ENCODE peak calls at places on chromosome 5, in ten cellular contexts. H is heart right ventricle, B is lower lobe of right lung, U is MM.1S, Y is tibial artery, F is PC-3, S is gastrocnemius medialis, E is HCT116, D is prostate gland, L is fibroblast of lung. O is an unnamed sample. For H3K27me3, the result is how much of the 10 kb centered on the place peaks cover.

GRCh38 chr5:105218018-105218417 is 1655.4 kb upstream of the NUDT12 start:
- DNase-seq in H (no peak), B (no peak), U (no peak), Y (no peak), F (no peak), S (no peak), E (no peak), D (no peak), L (no peak), O (no peak)

GRCh38 chr5:10618311-10618710 is 54.4 kb downstream of the ANKRD33B start:
- DNase-seq in H (no peak), B (no peak), U (no peak), Y (no peak), F (no peak), S (no peak), E (no peak), D (no peak), L (no peak), O (no peak)

GRCh38 chr5:34895641-34896419 is 19.5 kb downstream of the RAD1 start:
- DNase-seq in H (no peak), B (no peak), U (no peak), Y (no peak), F (no peak), S (no peak), E (no peak), D (no peak), L (peak), O (no peak)

GRCh38 chr5:55030220-55030619 is 6.2 kb downstream of the GZMK start:
- DNase-seq in H (no peak), B (no peak), U (no peak), Y (no peak), F (no peak), S (no peak), E (no peak), D (no peak), L (no peak), O (no peak)

GRCh38 chr5:131163315-131164119 is 1.5 kb downstream of the HINT1 start:
- DNase-seq in H (no peak), B (no peak), U (peak), Y (no peak), F (peak), S (no peak), E (no peak), D (no peak), L (peak), O (no peak)

GRCh38 chr5:145247745-145248040 is 587.4 kb downstream of the PRELID2 start:
- DNase-seq in H (no peak), B (no peak), U (no peak), Y (no peak), F (no peak), S (no peak), E (no peak), D (no peak), L (no peak), O (no peak)

GRCh38 chr5:143403357-143403606 is 204 bp downstream of the NR3C1 start:
- DNase-seq in H (no peak), B (no peak), U (no peak), Y (no peak), F (no peak), S (no peak), E (no peak), D (no peak), L (no peak), O (no peak)

GRCh38 chr5:156400542-156400941 is 73.6 kb downstream of the SGCD start:
- DNase-seq in H (no peak), B (no peak), U (no peak), Y (no peak), F (no peak), S (no peak), E (no peak), D (no peak), L (peak), O (no peak)

GRCh38 chr5:6907320-6907918 is 194.2 kb downstream of the TENT4A start:
- DNase-seq in H (no peak), B (no peak), U (peak), Y (no peak), F (no peak), S (no peak), E (no peak), D (no peak), L (no peak), O (no peak)

GRCh38 chr5:123116757-123117156 is 27.7 kb downstream of the PRDM6 start:
- DNase-seq in H (no peak), B (no peak), U (no peak), Y (no peak), F (no peak), S (no peak), E (no peak), D (no peak), L (no peak), O (no peak)

GRCh38 chr5:170336065-170336464 is 38.5 kb upstream of the LCP2 start:
- DNase-seq in H (no peak), B (no peak), U (no peak), Y (no peak), F (no peak), S (no peak), E (no peak), D (no peak), L (no peak), O (no peak)

GRCh38 chr5:35598707-35599370 is 18.8 kb upstream of the SPEF2 start:
- DNase-seq in H (no peak), B (no peak), U (no peak), Y (no peak), F (peak), S (no peak), E (peak), D (no peak), L (no peak), O (no peak)

GRCh38 chr5:108255468-108255867 is 126.4 kb downstream of the FBXL17 start:
- DNase-seq in H (no peak), B (no peak), U (no peak), Y (no peak), F (no peak), S (no peak), E (no peak), D (no peak), L (no peak), O (no peak)

GRCh38 chr5:88140863-88141694 is 127.6 kb downstream of the TMEM161B start:
- DNase-seq in H (peak), B (peak), U (peak), Y (peak), F (peak), S (peak), E (peak), D (peak), L (peak), O (peak)

GRCh38 chr5:33244441-33245150 is 196.2 kb upstream of the TARS1 start:
- DNase-seq in H (no peak), B (no peak), U (no peak), Y (no peak), F (no peak), S (no peak), E (no peak), D (no peak), L (no peak), O (no peak)

GRCh38 chr5:127072861-127073846 is at the start of gene C5orf63:
- DNase-seq in H (peak), B (peak), U (peak), Y (peak), F (peak), S (peak), E (peak), D (peak), L (peak), O (no peak)

GRCh38 chr5:168472329-168472728 is 13.9 kb upstream of the RARS1 start:
- DNase-seq in H (no peak), B (no peak), U (no peak), Y (no peak), F (peak), S (no peak), E (no peak), D (no peak), L (peak), O (no peak)

GRCh38 chr5:110343616-110344015 is 382.9 kb downstream of the TMEM232 start:
- DNase-seq in H (no peak), B (no peak), U (no peak), Y (no peak), F (no peak), S (no peak), E (no peak), D (no peak), L (peak), O (no peak)
- TF ChIP-seq CTCF in H (no peak), B (no peak), U (no peak), Y (no peak), F (no peak), S (no peak), E (no peak), D (no peak), L (no peak), O (no peak)

DNA sequence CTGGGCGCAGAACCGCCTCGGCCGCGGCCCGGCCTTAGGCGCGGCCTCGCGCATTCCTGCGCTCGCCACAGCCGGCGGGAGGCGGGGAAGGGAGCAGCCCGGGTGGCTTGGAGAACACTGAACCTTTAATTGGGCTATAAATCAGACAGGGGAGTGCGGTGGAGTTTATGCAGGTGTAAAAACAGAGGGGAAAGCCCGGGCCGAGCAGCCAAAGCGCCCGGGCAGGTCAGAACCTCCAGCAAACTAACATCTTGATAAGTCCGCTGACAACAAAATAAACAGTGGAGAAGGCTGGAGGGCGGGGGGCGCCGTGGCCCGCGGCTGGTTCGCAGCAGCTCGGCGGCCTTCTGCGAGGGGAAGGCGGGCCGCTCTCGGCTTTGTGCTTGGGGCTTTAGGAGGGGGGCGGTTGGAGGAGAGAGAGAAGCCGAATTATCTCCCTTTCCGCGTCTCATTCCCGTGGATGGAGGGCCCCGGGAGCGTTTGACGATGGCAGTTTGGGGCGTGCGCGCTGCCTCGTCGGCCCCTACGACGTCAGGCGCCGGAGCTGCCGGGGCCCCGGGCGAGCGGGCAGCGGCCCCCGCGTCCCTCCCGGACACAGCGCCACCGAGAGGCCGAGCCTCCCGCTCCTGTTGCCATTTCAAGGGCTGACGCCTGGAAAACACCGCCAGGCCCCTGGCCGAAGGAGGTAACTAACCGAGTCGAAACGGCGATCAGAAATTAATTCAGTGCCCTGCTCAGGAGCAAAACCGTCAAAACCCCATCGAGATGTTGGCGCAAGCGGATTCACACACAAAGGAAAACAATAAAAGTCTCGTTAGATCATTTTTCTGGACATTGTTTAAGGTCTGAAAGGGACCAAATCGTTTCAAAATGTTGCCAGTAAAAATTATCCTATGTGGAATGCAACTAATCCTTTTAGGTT is 11.2 kb downstream of the FOXD1 start:
- DNase-seq in H (no peak), B (no peak), U (peak), Y (no peak), F (peak), S (no peak), E (peak), D (peak), L (peak), O (no peak)
- H3K27me3 ChIP-seq in H (under half), B (half or more), U (under half), Y (under half), F (under half), S (half or more), E (under half), D (under half), L (under half), O (under half)

GRCh38 chr5:8462565-8462964 is 593.6 kb downstream of the MTRR start:
- DNase-seq in H (no peak), B (no peak), U (no peak), Y (no peak), F (peak), S (no peak), E (no peak), D (no peak), L (no peak), O (no peak)
- TF ChIP-seq CTCF in H (no peak), B (no peak), U (no peak), Y (no peak), F (no peak), S (no peak), E (no peak), D (no peak), L (no peak), O (no peak)

GRCh38 chr5:77847129-77847460 is 71.0 kb upstream of the TBCA start:
- DNase-seq in H (no peak), B (no peak), U (no peak), Y (no peak), F (no peak), S (no peak), E (no peak), D (no peak), L (no peak), O (no peak)
- H3K27me3 ChIP-seq in H (under half), B (under half), U (under half), Y (under half), F (under half), S (under half), E (under half), D (under half), L (under half), O (under half)

GRCh38 chr5:175420383-175420782 is 23.6 kb downstream of the DRD1 start:
- DNase-seq in H (no peak), B (no peak), U (no peak), Y (no peak), F (no peak), S (no peak), E (no peak), D (no peak), L (no peak), O (no peak)
- TF ChIP-seq CTCF in H (no peak), B (no peak), U (no peak), Y (no peak), F (no peak), S (no peak), E (no peak), D (no peak), L (no peak), O (no peak)

DNA sequence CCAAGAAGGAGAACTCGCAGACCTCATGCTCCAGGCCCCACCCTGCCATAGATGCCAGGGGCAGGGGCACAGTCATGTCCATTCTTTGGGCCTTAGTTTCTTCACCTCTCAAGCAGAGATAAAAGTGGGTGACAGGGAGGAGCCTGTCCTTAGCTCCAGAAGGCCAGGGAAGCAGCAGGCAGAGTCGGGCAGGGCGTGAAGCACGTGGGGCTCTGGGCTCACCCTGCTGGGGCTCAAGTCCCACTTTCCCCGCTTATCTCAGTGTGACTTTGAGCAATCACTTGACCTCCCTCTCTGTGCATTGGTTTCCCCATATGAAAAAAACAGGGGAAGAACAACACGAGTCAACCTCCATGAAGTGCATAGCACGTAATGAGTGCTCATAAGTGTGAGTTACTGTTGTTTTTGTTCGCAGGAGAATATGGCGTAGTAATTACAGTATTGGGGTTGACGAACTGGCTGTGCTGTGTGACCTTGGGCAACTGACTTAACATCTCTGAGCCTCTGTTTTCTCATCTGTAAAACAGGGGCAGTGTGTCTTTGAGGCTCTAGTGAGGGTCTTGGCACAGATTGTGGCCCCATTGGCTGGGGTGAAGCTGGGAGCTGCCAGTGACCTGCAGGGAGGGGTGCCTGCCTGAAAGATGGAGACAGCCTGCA is 39.9 kb upstream of the HAND1 start:
- DNase-seq in H (no peak), B (no peak), U (no peak), Y (no peak), F (no peak), S (no peak), E (no peak), D (no peak), L (no peak), O (no peak)
- H3K27me3 ChIP-seq in H (under half), B (under half), U (under half), Y (under half), F (under half), S (under half), E (under half), D (under half), L (under half), O (under half)